ENCODE peak calls at places on chromosomes 11 and 22, in eight cellular contexts. One of them, this sample, is unnamed.

GRCh38 chr22:37259540-37260029 is 15.5 kb upstream of the RAC2 start:
- DNase-seq in AG04450: no peak
- DNase-seq in endodermal cell: peak
- DNase-seq in OCI-LY7: peak
- DNase-seq in heart right ventricle: no peak
- DNase-seq in naive thymus-derived CD4-positive, alpha-beta T cell: no peak
- DNase-seq in CD8-positive, alpha-beta memory T cell: no peak
- DNase-seq in stimulated activated naive CD8-positive, alpha-beta T cell treated with anti-CD3 and anti-CD28 coated beads, Interleukin-15, Interleukin-2, amounts not matched to agents 100 U/mL and 50 U/mL, for 24 hours: no peak
- DNase-seq in this sample: no peak

GRCh38 chr22:41417622-41418390 is 28.8 kb downstream of the TOB2 start:
- DNase-seq in stimulated activated naive CD8-positive, alpha-beta T cell treated with anti-CD3 and anti-CD28 coated beads, Interleukin-15, Interleukin-2, amounts not matched to agents 100 U/mL and 50 U/mL, for 24 hours: no peak
- DNase-seq in heart right ventricle: peak
- DNase-seq in endodermal cell: no peak
- DNase-seq in AG04450: no peak
- DNase-seq in naive thymus-derived CD4-positive, alpha-beta T cell: no peak
- DNase-seq in OCI-LY7: no peak
- DNase-seq in CD8-positive, alpha-beta memory T cell: no peak
- DNase-seq in this sample: peak

GRCh38 chr11:85821636-85822035 is 10.7 kb upstream of the SYTL2 start:
- DNase-seq in CD8-positive, alpha-beta memory T cell: no peak
- DNase-seq in stimulated activated naive CD8-positive, alpha-beta T cell treated with anti-CD3 and anti-CD28 coated beads, Interleukin-15, Interleukin-2, amounts not matched to agents 100 U/mL and 50 U/mL, for 24 hours: no peak
- DNase-seq in OCI-LY7: no peak
- DNase-seq in heart right ventricle: no peak
- DNase-seq in naive thymus-derived CD4-positive, alpha-beta T cell: no peak
- DNase-seq in endodermal cell: no peak
- DNase-seq in AG04450: no peak
- DNase-seq in this sample: no peak

GRCh38 chr22:43237280-43237679 is 50.3 kb upstream of the TTLL12 start:
- DNase-seq in AG04450: no peak
- DNase-seq in stimulated activated naive CD8-positive, alpha-beta T cell treated with anti-CD3 and anti-CD28 coated beads, Interleukin-15, Interleukin-2, amounts not matched to agents 100 U/mL and 50 U/mL, for 24 hours: no peak
- DNase-seq in naive thymus-derived CD4-positive, alpha-beta T cell: no peak
- DNase-seq in OCI-LY7: no peak
- DNase-seq in heart right ventricle: no peak
- DNase-seq in CD8-positive, alpha-beta memory T cell: no peak
- DNase-seq in endodermal cell: no peak
- DNase-seq in this sample: no peak

GRCh38 chr11:107337917-107338316 is 119.7 kb downstream of the CWF19L2 start:
- DNase-seq in stimulated activated naive CD8-positive, alpha-beta T cell treated with anti-CD3 and anti-CD28 coated beads, Interleukin-15, Interleukin-2, amounts not matched to agents 100 U/mL and 50 U/mL, for 24 hours: no peak
- DNase-seq in heart right ventricle: no peak
- DNase-seq in naive thymus-derived CD4-positive, alpha-beta T cell: no peak
- DNase-seq in CD8-positive, alpha-beta memory T cell: no peak
- DNase-seq in OCI-LY7: peak
- DNase-seq in endodermal cell: no peak
- DNase-seq in AG04450: no peak
- DNase-seq in this sample: no peak

GRCh38 chr11:75399344-75400109 is at the start of gene RPS3:
- DNase-seq in endodermal cell: peak
- DNase-seq in AG04450: peak
- DNase-seq in naive thymus-derived CD4-positive, alpha-beta T cell: peak
- DNase-seq in CD8-positive, alpha-beta memory T cell: peak
- DNase-seq in heart right ventricle: peak
- DNase-seq in OCI-LY7: peak
- DNase-seq in stimulated activated naive CD8-positive, alpha-beta T cell treated with anti-CD3 and anti-CD28 coated beads, Interleukin-15, Interleukin-2, amounts not matched to agents 100 U/mL and 50 U/mL, for 24 hours: peak
- DNase-seq in this sample: peak

GRCh38 chr22:28909375-28909774 is 26.0 kb downstream of the ZNRF3 start:
- DNase-seq in heart right ventricle: no peak
- DNase-seq in stimulated activated naive CD8-positive, alpha-beta T cell treated with anti-CD3 and anti-CD28 coated beads, Interleukin-15, Interleukin-2, amounts not matched to agents 100 U/mL and 50 U/mL, for 24 hours: peak
- DNase-seq in OCI-LY7: no peak
- DNase-seq in naive thymus-derived CD4-positive, alpha-beta T cell: no peak
- DNase-seq in AG04450: no peak
- DNase-seq in endodermal cell: no peak
- DNase-seq in CD8-positive, alpha-beta memory T cell: no peak
- DNase-seq in this sample: no peak

GRCh38 chr11:21612326-21612725 is 580.6 kb upstream of the ANO5 start:
- DNase-seq in stimulated activated naive CD8-positive, alpha-beta T cell treated with anti-CD3 and anti-CD28 coated beads, Interleukin-15, Interleukin-2, amounts not matched to agents 100 U/mL and 50 U/mL, for 24 hours: no peak
- DNase-seq in OCI-LY7: peak
- DNase-seq in CD8-positive, alpha-beta memory T cell: no peak
- DNase-seq in endodermal cell: peak
- DNase-seq in AG04450: no peak
- DNase-seq in naive thymus-derived CD4-positive, alpha-beta T cell: no peak
- DNase-seq in heart right ventricle: no peak
- DNase-seq in this sample: no peak

GRCh38 chr11:64696045-64696444 is 27.0 kb downstream of the NRXN2 start:
- DNase-seq in AG04450: no peak
- DNase-seq in stimulated activated naive CD8-positive, alpha-beta T cell treated with anti-CD3 and anti-CD28 coated beads, Interleukin-15, Interleukin-2, amounts not matched to agents 100 U/mL and 50 U/mL, for 24 hours: no peak
- DNase-seq in CD8-positive, alpha-beta memory T cell: no peak
- DNase-seq in OCI-LY7: no peak
- DNase-seq in endodermal cell: no peak
- DNase-seq in heart right ventricle: no peak
- DNase-seq in naive thymus-derived CD4-positive, alpha-beta T cell: no peak
- DNase-seq in this sample: no peak

GRCh38 chr11:121106812-121107211 is 5.8 kb downstream of the TECTA start:
- DNase-seq in AG04450: no peak
- DNase-seq in stimulated activated naive CD8-positive, alpha-beta T cell treated with anti-CD3 and anti-CD28 coated beads, Interleukin-15, Interleukin-2, amounts not matched to agents 100 U/mL and 50 U/mL, for 24 hours: no peak
- DNase-seq in CD8-positive, alpha-beta memory T cell: no peak
- DNase-seq in endodermal cell: no peak
- DNase-seq in naive thymus-derived CD4-positive, alpha-beta T cell: no peak
- DNase-seq in OCI-LY7: no peak
- DNase-seq in heart right ventricle: no peak
- DNase-seq in this sample: no peak

GRCh38 chr22:32206774-32207758 is 2.2 kb upstream of the RFPL2 start:
- DNase-seq in naive thymus-derived CD4-positive, alpha-beta T cell: peak
- DNase-seq in stimulated activated naive CD8-positive, alpha-beta T cell treated with anti-CD3 and anti-CD28 coated beads, Interleukin-15, Interleukin-2, amounts not matched to agents 100 U/mL and 50 U/mL, for 24 hours: peak
- DNase-seq in endodermal cell: peak
- DNase-seq in CD8-positive, alpha-beta memory T cell: peak
- DNase-seq in heart right ventricle: no peak
- DNase-seq in AG04450: no peak
- DNase-seq in OCI-LY7: peak
- DNase-seq in this sample: no peak

This sample was measured in putamen.